ENCODE peak calls at places on chromosomes 11 and 22, in five cellular contexts. U, G, Z, V and M are unnamed samples.

GRCh38 chr11:18390088-18390487 is 4.3 kb upstream of the LDHA start:
- DNase-seq in U (no peak), G (no peak), V (no peak), Z (no peak), M (no peak)

GRCh38 chr11:126927628-126928027 is 72.9 kb downstream of the KIRREL3 start:
- DNase-seq in V (no peak), Z (no peak), G (no peak), U (no peak), M (no peak)

GRCh38 chr22:26887456-26887855 is 230.1 kb downstream of the MIAT start:
- DNase-seq in G (no peak), V (peak), U (no peak), Z (peak), M (no peak)

GRCh38 chr22:26398741-26399153 is 30.3 kb upstream of the ASPHD2 start:
- DNase-seq in U (peak), Z (peak), V (peak), G (no peak), M (peak)

GRCh38 chr11:75311858-75312288 is 39.6 kb downstream of the ARRB1 start:
- DNase-seq in Z (no peak), G (peak), V (peak), U (no peak), M (no peak)

GRCh38 chr11:1736447-1736992 is 13.9 kb downstream of the IFITM10 start:
- DNase-seq in U (no peak), V (peak), Z (no peak), G (no peak), M (no peak)

GRCh38 chr11:35794850-35795249 is 132.3 kb downstream of the TRIM44 start:
- DNase-seq in Z (peak), U (no peak), G (no peak), V (peak), M (no peak)

GRCh38 chr11:61418136-61418535 is 11.6 kb downstream of the CPSF7 start:
- DNase-seq in Z (no peak), U (no peak), V (peak), G (no peak), M (no peak)

GRCh38 chr22:24416095-24416494 is 11.3 kb upstream of the ADORA2A start:
- DNase-seq in V (no peak), U (no peak), G (no peak), Z (peak), M (no peak)

GRCh38 chr11:95849087-95849825 is 59.0 kb downstream of the CEP57 start:
- DNase-seq in U (peak), G (no peak), Z (peak), V (peak), M (peak)